ENCODE peak calls at places on chromosome 21, in eight cellular contexts. O, K, N, T, Q, P, S and I are unnamed samples.

GRCh38 chr21:41251961-41252642 is 64.5 kb upstream of the FAM3B start:
- DNase-seq in O (no peak), K (no peak), N (no peak), T (no peak), Q (no peak), P (no peak), S (no peak), I (no peak)

GRCh38 chr21:31912501-31912900 is 39.7 kb downstream of the HUNK start:
- DNase-seq in O (no peak), K (no peak), N (no peak), T (no peak), Q (no peak), P (no peak), S (no peak), I (peak)

GRCh38 chr21:33544451-33544850 is 1.6 kb downstream of the SON start:
- DNase-seq in O (no peak), K (no peak), N (no peak), T (no peak), Q (no peak), P (no peak), S (no peak), I (no peak)

GRCh38 chr21:35969281-35969680 is 91.0 kb downstream of the SETD4 start:
- DNase-seq in O (no peak), K (no peak), N (no peak), T (no peak), Q (no peak), P (no peak), S (no peak), I (no peak)

GRCh38 chr21:16532841-16533240 is 803.1 kb downstream of the USP25 start:
- DNase-seq in O (no peak), K (no peak), N (no peak), T (no peak), Q (no peak), P (no peak), S (no peak), I (no peak)

GRCh38 chr21:46098303-46099141 is 610 bp downstream of the COL6A2 start:
- DNase-seq in O (peak), K (peak), N (peak), T (no peak), Q (no peak), P (peak), S (no peak), I (peak)

GRCh38 chr21:38820471-38821239 is 14.9 kb downstream of the ETS2 start:
- DNase-seq in O (no peak), K (no peak), N (no peak), T (no peak), Q (no peak), P (no peak), S (no peak), I (peak)

GRCh38 chr21:42313501-42313969 is 1.7 kb downstream of the TFF3 start:
- DNase-seq in O (peak), K (peak), N (no peak), T (no peak), Q (no peak), P (peak), S (no peak), I (peak)

GRCh38 chr21:45932922-45933502 is 48.6 kb upstream of the COL6A1 start:
- DNase-seq in O (no peak), K (no peak), N (no peak), T (no peak), Q (no peak), P (no peak), S (no peak), I (no peak)